ENCODE peak calls at places on chromosomes 6 and 20, in eight cellular contexts. X is central memory CD4-positive, alpha-beta T cell; D is NB4; O is NCI-H774; K is renal cortical epithelial cell; B is endodermal cell; L is stomach; V is fibroblast of pulmonary artery. S is an unnamed sample.

GRCh38 chr6:116616757-116617093 is 446 bp downstream of the RSPH4A start:
- DNase-seq in L (no peak), V (no peak), X (peak; percentile 5), B (no peak), O (peak; percentile 41), D (peak; percentile 10), K (no peak), S (no peak)

GRCh38 chr6:2970753-2971419 is 481 bp downstream of the SERPINB6 start:
- DNase-seq in V (peak; percentile 49), L (peak; percentile 78), X (peak; percentile 17), B (peak; percentile 81), D (no peak), K (peak; percentile 38), O (peak; percentile 28), S (peak; percentile 47)

GRCh38 chr6:156980515-156980914 is 203.3 kb downstream of the ARID1B start:
- DNase-seq in K (no peak), L (no peak), V (no peak), D (no peak), O (no peak), B (no peak), X (no peak), S (no peak)

GRCh38 chr20:57440678-57441509 is 49.7 kb downstream of the RBM38 start:
- DNase-seq in X (no peak), L (peak; percentile 81), B (peak; percentile 71), D (no peak), O (no peak), V (peak; percentile 54), K (no peak), S (no peak)

GRCh38 chr6:149948616-149949015 is 6.8 kb downstream of the ULBP2 start:
- DNase-seq in X (no peak), V (no peak), B (no peak), L (no peak), D (no peak), O (no peak), K (no peak), S (no peak)

GRCh38 chr6:36914227-36914794 is 28.6 kb downstream of the C6orf89 start:
- DNase-seq in O (no peak), K (peak; percentile 79), D (no peak), V (peak; percentile 54), L (peak; percentile 62), X (peak; percentile 47), B (peak; percentile 91), S (no peak)

GRCh38 chr6:149138699-149139294 is 178.7 kb upstream of the TAB2 start:
- DNase-seq in X (no peak), L (no peak), K (no peak), V (no peak), O (no peak), D (no peak), B (no peak), S (no peak)

GRCh38 chr6:78850621-78851020 is 16.7 kb upstream of the IRAK1BP1 start:
- DNase-seq in V (no peak), B (no peak), O (no peak), D (no peak), X (no peak), K (peak; percentile 13), L (no peak), S (no peak)

GRCh38 chr6:11806561-11807317 is 28.1 kb upstream of the ADTRP start:
- DNase-seq in X (no peak), L (no peak), D (no peak), V (no peak), K (peak; percentile 20), O (no peak), B (no peak), S (no peak)

GRCh38 chr6:131914967-131915751 is 36.0 kb downstream of the CCN2 start:
- DNase-seq in O (peak; percentile 54), B (peak; percentile 78), K (peak; percentile 78), L (peak; percentile 75), X (peak; percentile 32), D (peak; percentile 74), V (peak; percentile 89), S (peak; percentile 71)

GRCh38 chr20:62668441-62669027 is 26.2 kb downstream of the SLCO4A1 start:
- DNase-seq in O (peak; percentile 18), L (peak; percentile 76), B (peak; percentile 94), K (peak; percentile 47), V (peak; percentile 83), D (peak; percentile 75), X (peak; percentile 35), S (peak; percentile 15)

GRCh38 chr6:143374014-143374413 is 76.5 kb downstream of the ADAT2 start:
- DNase-seq in L (no peak), O (no peak), B (no peak), X (no peak), D (no peak), K (no peak), V (no peak), S (no peak)

GRCh38 chr20:63326314-63327228 is 33.6 kb downstream of the COL20A1 start:
- DNase-seq in L (no peak), O (no peak), D (no peak), K (no peak), B (no peak), V (no peak), X (no peak), S (no peak)

GRCh38 chr20:8242827-8243764 is 111.0 kb downstream of the PLCB1 start:
- DNase-seq in K (no peak), O (no peak), V (peak; percentile 61), B (no peak), X (no peak), L (no peak), D (no peak), S (no peak)

GRCh38 chr6:32973934-32974333 is 5.5 kb downstream of the BRD2 start:
- DNase-seq in B (no peak), D (peak; percentile 66), O (no peak), V (peak; percentile 70), K (peak; percentile 43), L (no peak), X (peak; percentile 58), S (peak; percentile 57)

GRCh38 chr20:61761453-61762207 is 304.1 kb downstream of the TAF4 start:
- DNase-seq in K (no peak), L (no peak), X (no peak), B (peak; percentile 36), D (no peak), V (no peak), O (no peak), S (no peak)

GRCh38 chr6:28141500-28142329 is at the start of gene ZKSCAN8:
- DNase-seq in X (peak; percentile 75), V (peak; percentile 89), D (peak; percentile 95), K (peak; percentile 80), L (peak; percentile 78), O (peak; percentile 92), B (peak; percentile 97), S (peak; percentile 94)

GRCh38 chr6:32332433-32332832 is 39.3 kb downstream of the TSBP1 start:
- DNase-seq in B (no peak), D (no peak), V (peak; percentile 17), L (no peak), K (no peak), O (no peak), X (no peak), S (no peak)

GRCh38 chr6:129844118-129844891 is 16.8 kb downstream of the TMEM244 start:
- DNase-seq in V (peak; percentile 54), B (peak; percentile 75), L (no peak), O (no peak), D (no peak), X (no peak), K (peak; percentile 84), S (no peak)

GRCh38 chr20:17761612-17762011 is 61.8 kb downstream of the BANF2 start:
- DNase-seq in B (peak; percentile 73), X (no peak), D (peak; percentile 9), V (no peak), L (no peak), O (no peak), K (no peak), S (no peak)

GRCh38 chr6:54467384-54467783 is 159.1 kb downstream of the TINAG start:
- DNase-seq in D (no peak), B (no peak), V (no peak), O (no peak), K (no peak), L (no peak), X (no peak), S (no peak)

GRCh38 chr6:119256978-119257462 is 92.5 kb downstream of the MAN1A1 start:
- DNase-seq in O (no peak), D (no peak), X (peak; percentile 1), B (no peak), L (no peak), K (no peak), V (no peak), S (no peak)

GRCh38 chr6:23218751-23219150 is 649.4 kb downstream of the HDGFL1 start:
- DNase-seq in V (no peak), K (no peak), L (no peak), D (no peak), O (no peak), X (no peak), B (peak; percentile 79), S (no peak)

GRCh38 chr6:28315628-28316027 is 20.3 kb downstream of the ZSCAN31 start:
- DNase-seq in O (no peak), B (no peak), K (no peak), V (no peak), D (no peak), L (no peak), X (no peak), S (no peak)

GRCh38 chr6:149834513-149835481 is 29.4 kb downstream of the LRP11 start:
- DNase-seq in B (peak; percentile 92), K (peak; percentile 70), L (peak; percentile 61), O (peak; percentile 34), V (peak; percentile 85), D (peak; percentile 74), X (peak; percentile 65), S (peak; percentile 52)

GRCh38 chr20:49132995-49133451 is 55.1 kb downstream of the STAU1 start:
- DNase-seq in O (no peak), L (no peak), X (peak; percentile 50), V (peak; percentile 86), K (peak; percentile 79), B (peak; percentile 57), D (peak; percentile 76), S (peak; percentile 59)

GRCh38 chr6:158015545-158015944 is 33.9 kb downstream of the SYNJ2 start:
- DNase-seq in L (no peak), K (no peak), V (no peak), B (no peak), D (no peak), O (no peak), X (no peak), S (no peak)

GRCh38 chr6:133184798-133185380 is 56.3 kb upstream of the EYA4 start:
- DNase-seq in L (no peak), O (peak; percentile 22), V (peak; percentile 60), X (no peak), K (peak; percentile 9), B (no peak), D (peak; percentile 41), S (peak; percentile 27)

GRCh38 chr6:40509716-40510260 is 77.4 kb downstream of the LRFN2 start:
- DNase-seq in L (no peak), B (no peak), D (no peak), X (no peak), O (no peak), K (no peak), V (no peak), S (no peak)

GRCh38 chr6:120384671-120385070 is 949.6 kb downstream of the TBC1D32 start:
- DNase-seq in K (peak; percentile 52), D (no peak), L (no peak), V (peak; percentile 3), O (no peak), X (no peak), B (no peak), S (no peak)